ENCODE peak calls at places on chromosomes 4 and X, in seven cellular contexts. S is K562, J is heart left ventricle, A is GM12865, K is OCI-LY7, O is brain microvascular endothelial cell, I is mammary epithelial cell. Q is an unnamed sample.

GRCh38 chr4:17220816-17221215 is 291.1 kb downstream of the QDPR start:
- DNase-seq in S (no peak), J (no peak), A (no peak), K (no peak), O (no peak), I (no peak), Q (no peak)

GRCh38 chr4:153207027-153207426 is 2.8 kb downstream of the TRIM2 start:
- DNase-seq in S (no peak), J (no peak), A (no peak), K (no peak), O (no peak), I (no peak), Q (no peak)

GRCh38 chr4:7367361-7367760 is 67.4 kb downstream of the PSAPL1 start:
- DNase-seq in S (no peak), J (no peak), A (no peak), K (no peak), O (no peak), I (no peak), Q (no peak)

GRCh38 chr4:76709454-76709853 is 188.5 kb downstream of the SOWAHB start:
- DNase-seq in S (no peak), J (no peak), A (no peak), K (no peak), O (no peak), I (no peak), Q (no peak)

GRCh38 chr4:155342142-155342541 is 34.6 kb downstream of the MAP9 start:
- DNase-seq in S (no peak), J (no peak), A (no peak), K (no peak), O (peak; percentile 41), I (peak; percentile 69), Q (no peak)

GRCh38 chr4:14023036-14023435 is 395.5 kb upstream of the BOD1L1 start:
- DNase-seq in S (no peak), J (no peak), A (no peak), K (no peak), O (peak; percentile 21), I (no peak), Q (no peak)

GRCh38 chrX:40108959-40109287 is 11.2 kb upstream of the BCOR start:
- DNase-seq in S (peak; percentile 79), J (peak; percentile 84), A (peak; percentile 56), K (peak; percentile 41), O (peak; percentile 51), I (peak; percentile 79), Q (peak; percentile 73)

GRCh38 chrX:36856849-36857248 is 151.3 kb upstream of the FAM47C start:
- DNase-seq in S (no peak), J (no peak), A (no peak), K (no peak), O (no peak), I (no peak), Q (no peak)

GRCh38 chr4:157043131-157043530 is 32.8 kb upstream of the GLRB start:
- DNase-seq in S (no peak), J (no peak), A (no peak), K (no peak), O (peak; percentile 34), I (peak; percentile 31), Q (no peak)

GRCh38 chr4:86319390-86319789 is 40.5 kb downstream of the MAPK10 start:
- DNase-seq in S (no peak), J (no peak), A (peak; percentile 15), K (no peak), O (no peak), I (peak; percentile 55), Q (no peak)

GRCh38 chr4:60805500-60806313 is 394.4 kb upstream of the ADGRL3 start:
- DNase-seq in S (peak; percentile 1), J (no peak), A (peak; percentile 4), K (peak; percentile 23), O (peak; percentile 48), I (peak; percentile 37), Q (peak; percentile 6)

GRCh38 chr4:123545569-123546122 is 149.1 kb downstream of the SPRY1 start:
- DNase-seq in S (no peak), J (no peak), A (no peak), K (no peak), O (no peak), I (no peak), Q (no peak)

GRCh38 chr4:173530326-173531062 is 465 bp upstream of the HAND2 start:
- DNase-seq in S (no peak), J (no peak), A (no peak), K (no peak), O (no peak), I (no peak), Q (peak; percentile 26)

GRCh38 chrX:56794831-56795230 is 65.8 kb downstream of the NBDY start:
- DNase-seq in S (no peak), J (no peak), A (no peak), K (no peak), O (no peak), I (no peak), Q (no peak)

GRCh38 chr4:182478475-182478874 is 235.3 kb downstream of the TENM3 start:
- DNase-seq in S (peak; percentile 26), J (no peak), A (peak; percentile 21), K (peak; percentile 65), O (peak; percentile 6), I (peak; percentile 20), Q (peak; percentile 33)

GRCh38 chr4:16686195-16686594 is 212.2 kb downstream of the LDB2 start:
- DNase-seq in S (no peak), J (no peak), A (no peak), K (no peak), O (peak; percentile 90), I (no peak), Q (no peak)

GRCh38 chr4:8176547-8177399 is 18.2 kb upstream of the ABLIM2 start:
- DNase-seq in S (peak; percentile 60), J (peak; percentile 68), A (peak; percentile 72), K (peak; percentile 71), O (peak; percentile 53), I (peak; percentile 51), Q (peak; percentile 81)

GRCh38 chrX:15525664-15526416 is 25.2 kb downstream of the BMX start:
- DNase-seq in S (no peak), J (no peak), A (no peak), K (no peak), O (no peak), I (peak; percentile 39), Q (no peak)

GRCh38 chrX:110222497-110223257 is 95.2 kb downstream of the AMMECR1 start:
- DNase-seq in S (no peak), J (no peak), A (no peak), K (no peak), O (no peak), I (no peak), Q (no peak)

GRCh38 chrX:9525511-9526248 is 60.8 kb downstream of the TBL1X start:
- DNase-seq in S (no peak), J (no peak), A (peak; percentile 47), K (peak; percentile 68), O (no peak), I (no peak), Q (no peak)

GRCh38 chrX:68175569-68175968 is 257.7 kb downstream of the OPHN1 start:
- DNase-seq in S (no peak), J (no peak), A (no peak), K (no peak), O (peak; percentile 7), I (peak; percentile 11), Q (no peak)

GRCh38 chr4:90207887-90208454 is 80.8 kb downstream of the CCSER1 start:
- DNase-seq in S (no peak), J (no peak), A (no peak), K (no peak), O (no peak), I (no peak), Q (no peak)

GRCh38 chrX:10015711-10016515 is 48.8 kb downstream of the CLDN34 start:
- DNase-seq in S (no peak), J (peak; percentile 69), A (peak; percentile 18), K (peak; percentile 53), O (no peak), I (no peak), Q (peak; percentile 45)

GRCh38 chr4:37243722-37244582 is 591 bp upstream of the NWD2 start:
- DNase-seq in S (no peak), J (no peak), A (no peak), K (no peak), O (no peak), I (peak; percentile 17), Q (peak; percentile 26)

GRCh38 chr4:10011885-10012284 is 9.4 kb downstream of the SLC2A9 start:
- DNase-seq in S (no peak), J (no peak), A (no peak), K (no peak), O (no peak), I (no peak), Q (no peak)

GRCh38 chr4:86011117-86011516 is 348.7 kb downstream of the MAPK10 start:
- DNase-seq in S (no peak), J (no peak), A (no peak), K (no peak), O (peak; percentile 95), I (peak; percentile 62), Q (no peak)

GRCh38 chrX:146278381-146278780 is 460.8 kb downstream of the SLITRK2 start:
- DNase-seq in S (no peak), J (no peak), A (no peak), K (no peak), O (no peak), I (no peak), Q (no peak)
- TF ChIP-seq CTCF in S (no peak), J (no peak), A (no peak), K (peak; percentile 32), O (no peak), I (no peak), Q (peak; percentile 34)

GRCh38 chr4:65461781-65462180 is 208.5 kb downstream of the EPHA5 start:
- DNase-seq in S (no peak), J (no peak), A (no peak), K (no peak), O (no peak), I (no peak), Q (no peak)
- TF ChIP-seq CTCF in S (no peak), J (no peak), A (no peak), K (no peak), O (no peak), I (peak; percentile 20), Q (no peak)

DNA sequence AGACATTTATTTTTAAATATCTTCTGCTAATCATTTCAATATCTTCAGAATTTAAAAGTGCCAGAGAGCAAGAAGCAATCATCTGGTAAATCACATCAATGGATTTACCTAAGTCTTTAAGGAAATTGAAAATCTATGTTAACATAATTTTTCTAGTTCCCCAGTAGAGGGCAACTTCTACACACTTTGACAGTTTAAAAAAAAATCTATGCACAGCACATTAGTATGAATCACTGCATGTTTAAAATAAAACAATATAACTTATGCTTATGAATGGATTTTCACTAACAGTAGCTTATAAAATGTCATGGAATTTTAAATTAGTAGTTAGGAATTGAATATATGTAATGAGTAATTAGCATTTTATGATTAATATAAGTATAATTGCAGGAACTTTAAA is 126.5 kb downstream of the REELD1 start:
- DNase-seq in S (no peak), J (no peak), A (peak; percentile 23), K (peak; percentile 31), O (no peak), I (no peak), Q (peak; percentile 16)
- TF ChIP-seq CTCF in S (no peak), J (peak; percentile 55), A (peak; percentile 30), K (peak; percentile 83), O (peak; percentile 21), I (peak; percentile 38), Q (peak; percentile 42)

GRCh38 chr4:169491211-169491610 is 121.2 kb downstream of the NEK1 start:
- DNase-seq in S (no peak), J (no peak), A (no peak), K (no peak), O (no peak), I (no peak), Q (no peak)

GRCh38 chr4:169484485-169484884 is 127.9 kb downstream of the NEK1 start:
- DNase-seq in S (no peak), J (no peak), A (no peak), K (no peak), O (peak; percentile 2), I (no peak), Q (no peak)

GRCh38 chr4:169485084-169485483 is 127.3 kb downstream of the NEK1 start:
- DNase-seq in S (no peak), J (no peak), A (no peak), K (no peak), O (no peak), I (peak; percentile 11), Q (no peak)

GRCh38 chr4:169485791-169486742 is 126.3 kb downstream of the NEK1 start:
- DNase-seq in S (peak; percentile 14), J (no peak), A (peak; percentile 77), K (peak; percentile 33), O (peak; percentile 59), I (peak; percentile 50), Q (peak; percentile 47)
- TF ChIP-seq CTCF in S (peak; percentile 36), J (peak; percentile 72), A (peak; percentile 49), K (peak; percentile 80), O (peak; percentile 56), I (peak; percentile 43), Q (peak; percentile 72)